ENCODE peak calls at places on chromosome 3, in nine cellular contexts. A, M, R, Y, W, V, X, C and K are unnamed samples.

GRCh38 chr3:173529062-173529711 is 131.6 kb downstream of the NLGN1 start:
- DNase-seq in A (peak), M (no peak), R (peak), Y (peak), W (no peak), V (peak), X (peak), C (peak), K (no peak)

GRCh38 chr3:28949580-28949979 is 331.3 kb upstream of the RBMS3 start:
- DNase-seq in A (peak), M (no peak), R (no peak), Y (peak), W (no peak), V (no peak), X (no peak), C (no peak), K (no peak)

GRCh38 chr3:94413721-94414106 is 350.9 kb downstream of the NSUN3 start:
- DNase-seq in A (peak), M (no peak), R (peak), Y (peak), W (no peak), V (no peak), X (no peak), C (peak), K (no peak)

GRCh38 chr3:45955017-45955647 is 11.9 kb downstream of the CXCR6 start:
- DNase-seq in A (no peak), M (no peak), R (no peak), Y (no peak), W (no peak), V (no peak), X (no peak), C (no peak), K (no peak)

GRCh38 chr3:125035217-125035616 is 20.6 kb downstream of the HEG1 start:
- DNase-seq in A (no peak), M (no peak), R (no peak), Y (no peak), W (no peak), V (no peak), X (no peak), C (no peak), K (no peak)

GRCh38 chr3:39099738-39100499 is 7.5 kb downstream of the GORASP1 start:
- DNase-seq in A (no peak), M (no peak), R (no peak), Y (no peak), W (no peak), V (no peak), X (no peak), C (no peak), K (no peak)

GRCh38 chr3:171176244-171176925 is 149.9 kb upstream of the SLC2A2 start:
- DNase-seq in A (no peak), M (no peak), R (no peak), Y (no peak), W (no peak), V (no peak), X (no peak), C (no peak), K (no peak)

GRCh38 chr3:132486086-132486485 is 68.8 kb downstream of the DNAJC13 start:
- DNase-seq in A (peak), M (no peak), R (peak), Y (no peak), W (no peak), V (no peak), X (no peak), C (peak), K (no peak)

GRCh38 chr3:14383753-14384152 is 18.7 kb upstream of the SLC6A6 start:
- DNase-seq in A (no peak), M (no peak), R (no peak), Y (no peak), W (no peak), V (no peak), X (no peak), C (no peak), K (no peak)

GRCh38 chr3:194572131-194572789 is 61.0 kb downstream of the TMEM44 start:
- DNase-seq in A (peak), M (no peak), R (peak), Y (peak), W (peak), V (peak), X (no peak), C (peak), K (no peak)

GRCh38 chr3:96449803-96450202 is 364.6 kb upstream of the EPHA6 start:
- DNase-seq in A (no peak), M (no peak), R (no peak), Y (no peak), W (no peak), V (no peak), X (no peak), C (no peak), K (no peak)

GRCh38 chr3:114405202-114405601 is 111.4 kb downstream of the TIGIT start:
- DNase-seq in A (no peak), M (no peak), R (no peak), Y (no peak), W (no peak), V (no peak), X (no peak), C (no peak), K (no peak)

GRCh38 chr3:57110797-57111196 is 50.3 kb downstream of the SPATA12 start:
- DNase-seq in A (no peak), M (no peak), R (no peak), Y (no peak), W (no peak), V (no peak), X (no peak), C (no peak), K (no peak)

GRCh38 chr3:128496602-128497304 is 3.8 kb upstream of the GATA2 start:
- DNase-seq in A (no peak), M (no peak), R (no peak), Y (peak), W (no peak), V (no peak), X (no peak), C (peak), K (no peak)
- TF ChIP-seq CTCF in A (no peak), M (no peak), R (no peak), Y (no peak), W (no peak), V (no peak), X (no peak), C (no peak), K (no peak)

GRCh38 chr3:10164546-10165393 is at the start of gene IRAK2:
- DNase-seq in A (no peak), M (peak), R (peak), Y (peak), W (peak), V (peak), X (peak), C (peak), K (peak)

GRCh38 chr3:10170915-10171478 is 6.3 kb downstream of the IRAK2 start:
- DNase-seq in A (no peak), M (no peak), R (no peak), Y (no peak), W (no peak), V (no peak), X (no peak), C (no peak), K (no peak)

GRCh38 chr3:10173095-10173925 is 8.6 kb downstream of the IRAK2 start:
- DNase-seq in A (no peak), M (no peak), R (no peak), Y (peak), W (no peak), V (no peak), X (no peak), C (peak), K (no peak)

GRCh38 chr3:10166213-10166604 is 1.5 kb downstream of the IRAK2 start:
- DNase-seq in A (no peak), M (no peak), R (no peak), Y (no peak), W (no peak), V (no peak), X (no peak), C (no peak), K (no peak)

GRCh38 chr3:10169000-10169496 is 4.3 kb downstream of the IRAK2 start:
- DNase-seq in A (no peak), M (no peak), R (no peak), Y (peak), W (no peak), V (no peak), X (no peak), C (no peak), K (no peak)
- TF ChIP-seq CTCF in A (no peak), M (peak), R (no peak), Y (no peak), W (no peak), V (peak), X (no peak), C (no peak), K (no peak)

DNA sequence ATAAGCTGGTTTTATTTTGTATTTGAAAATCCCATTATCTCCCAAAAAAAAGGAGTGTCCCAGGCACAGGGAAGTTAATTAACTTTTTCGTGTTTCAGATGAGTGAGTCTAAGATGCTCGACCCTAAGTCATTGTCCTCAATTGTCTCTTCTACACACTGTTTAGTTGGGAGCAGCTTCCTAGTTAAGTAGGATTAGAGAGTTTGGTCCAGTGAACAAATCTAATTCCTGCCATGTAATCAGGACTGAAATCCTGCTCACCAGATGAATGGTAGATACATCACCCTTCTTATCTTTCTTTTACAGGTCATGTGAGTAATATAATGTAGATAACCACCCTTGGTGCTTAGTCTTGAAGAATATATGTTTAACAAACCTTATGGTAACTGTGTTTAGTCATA is 228.9 kb upstream of the MANF start:
- DNase-seq in A (no peak), M (no peak), R (no peak), Y (no peak), W (no peak), V (no peak), X (no peak), C (no peak), K (no peak)
- TF ChIP-seq CTCF in A (no peak), M (no peak), R (no peak), Y (no peak), W (no peak), V (no peak), X (no peak), C (no peak), K (no peak)

DNA sequence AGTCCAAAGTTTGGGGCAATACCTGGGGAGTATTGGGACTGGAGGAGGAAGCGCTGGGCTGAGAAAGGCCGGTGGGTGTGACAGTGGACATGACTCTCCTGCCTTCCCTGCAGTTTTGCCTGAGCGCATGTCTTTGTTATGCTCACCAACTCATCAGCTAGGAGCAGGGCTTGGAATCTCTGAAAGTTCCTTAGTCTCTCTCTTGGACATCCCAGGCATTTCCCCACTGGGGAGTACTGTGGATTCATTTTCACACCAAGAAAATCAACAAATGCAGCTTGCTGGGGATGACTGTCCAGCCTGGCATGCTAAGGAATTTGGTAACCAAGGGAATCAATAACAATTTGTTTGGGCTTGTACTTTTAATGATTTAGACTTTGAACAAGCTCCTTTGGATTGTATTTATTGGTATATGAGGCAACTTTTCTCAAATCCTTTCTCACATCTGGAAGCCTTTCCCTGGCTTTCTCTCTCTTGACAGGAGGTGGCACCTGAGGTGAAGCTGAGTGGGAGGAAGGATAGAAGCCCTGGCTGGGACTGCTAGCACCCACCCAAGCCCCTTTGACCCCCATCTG is 48.5 kb upstream of the CHST2 start:
- DNase-seq in A (peak), M (no peak), R (peak), Y (peak), W (no peak), V (no peak), X (no peak), C (peak), K (peak)
- TF ChIP-seq CTCF in A (no peak), M (no peak), R (no peak), Y (peak), W (no peak), V (no peak), X (no peak), C (no peak), K (no peak)